ENCODE peak calls at places on chromosomes 5 and 9, in eight cellular contexts. X is breast epithelium; Q is choroid plexus epithelial cell; V is CD4-positive, alpha-beta T cell; J is Caco-2; R is CD14-positive monocyte; O is GM10248; Y is suprapubic skin. W is an unnamed sample.

GRCh38 chr5:163350083-163350482 is 87.3 kb upstream of the CCNG1 start:
- DNase-seq in R (peak; percentile 58), Q (peak; percentile 46), J (no peak), V (no peak), X (no peak), Y (no peak), O (no peak), W (peak; percentile 35)

GRCh38 chr9:92522983-92523970 is 12.5 kb downstream of the ECM2 start:
- DNase-seq in Q (no peak), J (no peak), O (no peak), V (no peak), R (no peak), Y (no peak), X (no peak), W (no peak)

GRCh38 chr9:99647617-99648016 is 174.1 kb upstream of the NR4A3 start:
- DNase-seq in Q (no peak), V (no peak), J (no peak), R (no peak), O (no peak), X (no peak), Y (no peak), W (no peak)

GRCh38 chr9:2576631-2577030 is 45.0 kb upstream of the VLDLR start:
- DNase-seq in X (no peak), Q (peak; percentile 10), Y (no peak), R (no peak), J (no peak), V (no peak), O (no peak), W (peak; percentile 25)

GRCh38 chr5:174794941-174795672 is 70.7 kb downstream of the MSX2 start:
- DNase-seq in O (no peak), Q (peak; percentile 70), R (no peak), J (no peak), Y (no peak), V (no peak), X (no peak), W (no peak)

GRCh38 chr5:7010578-7010977 is 297.3 kb downstream of the TENT4A start:
- DNase-seq in V (no peak), J (no peak), Y (no peak), R (no peak), X (no peak), O (no peak), Q (no peak), W (no peak)

GRCh38 chr9:87714819-87715218 is 11.1 kb upstream of the CTSL start:
- DNase-seq in Y (no peak), J (peak; percentile 45), X (no peak), O (no peak), Q (peak; percentile 95), R (no peak), V (no peak), W (peak; percentile 81)

GRCh38 chr5:36079200-36079761 is 12.6 kb upstream of the UGT3A2 start:
- DNase-seq in V (no peak), Y (no peak), Q (peak; percentile 71), O (peak; percentile 71), X (no peak), R (no peak), J (peak; percentile 68), W (peak; percentile 65)

GRCh38 chr9:85516976-85517637 is 224.6 kb downstream of the AGTPBP1 start:
- DNase-seq in Y (no peak), V (no peak), X (no peak), Q (no peak), R (no peak), J (no peak), O (no peak), W (peak; percentile 81)

GRCh38 chr5:177049285-177049684 is 26.8 kb downstream of the ZNF346 start:
- DNase-seq in Y (no peak), R (no peak), O (no peak), J (no peak), V (no peak), Q (peak; percentile 10), X (no peak), W (peak; percentile 20)

GRCh38 chr5:161846731-161847130 is 1.2 kb upstream of the GABRA1 start:
- DNase-seq in R (no peak), Q (no peak), O (no peak), V (no peak), Y (no peak), J (peak; percentile 32), X (no peak), W (peak; percentile 65)

GRCh38 chr5:150044334-150044681 is 42.0 kb downstream of the CSF1R start:
- DNase-seq in R (no peak), V (no peak), X (no peak), Q (peak; percentile 94), J (no peak), Y (no peak), O (no peak), W (peak; percentile 59)

DNA sequence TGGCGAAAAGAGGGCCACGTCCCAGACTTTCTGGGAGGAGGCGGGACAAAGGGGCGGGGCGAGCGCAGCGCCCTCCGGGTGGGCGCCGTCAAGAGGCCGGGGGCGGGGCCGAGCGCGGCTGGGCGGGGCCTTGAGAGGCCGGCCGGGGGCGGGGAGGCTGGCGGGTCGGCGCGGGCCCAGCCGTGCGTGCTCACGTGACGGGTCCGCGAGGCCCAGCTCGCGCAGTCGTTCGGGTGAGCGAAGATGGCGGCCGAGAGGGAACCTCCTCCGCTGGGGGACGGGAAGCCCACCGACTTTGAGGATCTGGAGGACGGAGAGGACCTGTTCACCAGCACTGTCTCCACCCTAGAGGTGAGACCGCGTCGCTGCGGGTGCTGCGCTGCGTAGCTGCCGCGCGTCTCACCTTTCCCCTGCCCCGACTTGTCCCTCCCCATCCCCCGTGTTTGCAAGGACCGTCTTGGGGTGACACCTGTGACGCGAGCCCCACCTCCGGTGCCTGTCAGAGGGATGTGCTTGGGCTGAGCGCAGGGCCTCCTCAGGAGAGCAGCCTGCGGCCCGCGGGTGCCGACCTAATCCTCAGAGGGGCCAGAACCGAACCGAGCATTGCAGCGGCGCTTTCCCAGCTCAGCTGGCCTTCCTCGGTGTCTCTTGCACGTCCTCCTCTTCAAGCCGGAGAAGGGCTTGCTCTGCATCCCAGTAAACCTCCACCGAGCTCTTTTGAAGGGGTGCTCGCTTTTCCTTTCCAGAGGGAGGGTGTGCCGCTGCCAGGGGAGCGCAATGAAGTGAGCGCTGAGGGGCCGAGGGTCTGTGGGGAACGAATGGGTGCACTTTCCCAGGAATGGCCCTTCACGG is at the start of gene SNX2:
- DNase-seq in X (peak; percentile 93), V (peak; percentile 84), R (peak; percentile 78), O (peak; percentile 92), Q (peak; percentile 90), Y (peak; percentile 93), J (peak; percentile 90), W (peak; percentile 92)
- TF ChIP-seq CTCF in X (no peak), V (peak; percentile 14), R (no peak), O (no peak), Q (peak; percentile 28), Y (no peak), J (peak; percentile 22), W (peak; percentile 32)

DNA sequence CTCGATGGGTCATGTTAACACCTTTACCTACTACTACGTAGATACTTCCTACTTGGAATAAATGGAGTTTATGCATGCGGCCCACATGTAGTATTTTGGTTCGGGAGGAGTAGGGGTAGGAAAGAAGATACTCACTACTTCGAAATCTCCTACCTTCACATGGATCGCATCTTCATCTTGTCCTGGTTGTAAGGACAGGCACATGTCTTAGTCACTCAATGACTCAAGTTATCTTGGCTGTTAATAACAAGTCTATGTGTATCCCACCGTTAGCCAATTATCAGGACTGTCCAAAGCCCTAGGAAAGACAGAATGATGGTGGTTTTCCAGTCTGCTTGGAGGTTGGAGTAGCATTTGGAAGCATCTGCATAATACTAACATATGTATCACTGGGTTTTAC is 24.1 kb downstream of the CMYA5 start:
- DNase-seq in J (no peak), Q (no peak), Y (no peak), V (no peak), X (no peak), O (no peak), R (no peak), W (no peak)
- TF ChIP-seq CTCF in J (no peak), Q (no peak), Y (no peak), V (no peak), X (no peak), O (no peak), R (no peak), W (no peak)

DNA sequence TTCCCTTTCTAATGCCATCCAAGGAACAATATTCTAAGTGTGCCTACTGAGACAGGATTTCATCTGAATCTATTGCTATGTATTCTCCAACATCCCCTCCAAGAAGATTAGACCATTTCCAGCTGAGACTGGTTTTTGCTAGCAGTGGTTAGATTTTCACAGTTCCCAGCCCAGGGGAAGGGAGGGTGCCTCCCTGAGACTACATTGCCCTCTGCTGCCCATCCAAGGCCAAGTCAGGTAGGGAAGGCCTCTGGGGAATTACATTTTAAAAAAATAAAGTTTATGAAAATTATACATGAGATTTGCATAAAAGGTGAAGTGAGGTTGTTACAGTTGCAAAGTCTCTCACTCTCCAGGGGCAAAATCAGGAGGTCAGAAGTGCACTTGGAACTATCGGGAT is 28.0 kb upstream of the SYK start:
- DNase-seq in J (no peak), X (no peak), Q (no peak), Y (no peak), O (no peak), V (no peak), R (no peak), W (peak; percentile 24)
- TF ChIP-seq CTCF in J (peak; percentile 31), X (peak; percentile 20), Q (peak; percentile 23), Y (peak; percentile 10), O (peak; percentile 16), V (no peak), R (peak; percentile 44), W (peak; percentile 32)

GRCh38 chr9:33734911-33735310 is 60.5 kb upstream of the PRSS3 start:
- DNase-seq in R (no peak), V (no peak), Y (no peak), X (no peak), Q (no peak), J (no peak), O (no peak), W (no peak)

GRCh38 chr9:33740075-33740474 is 55.3 kb upstream of the PRSS3 start:
- DNase-seq in V (no peak), O (no peak), X (no peak), Y (no peak), R (no peak), Q (no peak), J (no peak), W (no peak)

GRCh38 chr9:33739407-33739806 is 56.0 kb upstream of the PRSS3 start:
- DNase-seq in O (no peak), R (no peak), J (no peak), Q (no peak), X (no peak), Y (no peak), V (no peak), W (no peak)

GRCh38 chr9:33742051-33742450 is 53.3 kb upstream of the PRSS3 start:
- DNase-seq in Q (no peak), O (no peak), V (no peak), J (no peak), X (no peak), R (no peak), Y (no peak), W (no peak)

DNA sequence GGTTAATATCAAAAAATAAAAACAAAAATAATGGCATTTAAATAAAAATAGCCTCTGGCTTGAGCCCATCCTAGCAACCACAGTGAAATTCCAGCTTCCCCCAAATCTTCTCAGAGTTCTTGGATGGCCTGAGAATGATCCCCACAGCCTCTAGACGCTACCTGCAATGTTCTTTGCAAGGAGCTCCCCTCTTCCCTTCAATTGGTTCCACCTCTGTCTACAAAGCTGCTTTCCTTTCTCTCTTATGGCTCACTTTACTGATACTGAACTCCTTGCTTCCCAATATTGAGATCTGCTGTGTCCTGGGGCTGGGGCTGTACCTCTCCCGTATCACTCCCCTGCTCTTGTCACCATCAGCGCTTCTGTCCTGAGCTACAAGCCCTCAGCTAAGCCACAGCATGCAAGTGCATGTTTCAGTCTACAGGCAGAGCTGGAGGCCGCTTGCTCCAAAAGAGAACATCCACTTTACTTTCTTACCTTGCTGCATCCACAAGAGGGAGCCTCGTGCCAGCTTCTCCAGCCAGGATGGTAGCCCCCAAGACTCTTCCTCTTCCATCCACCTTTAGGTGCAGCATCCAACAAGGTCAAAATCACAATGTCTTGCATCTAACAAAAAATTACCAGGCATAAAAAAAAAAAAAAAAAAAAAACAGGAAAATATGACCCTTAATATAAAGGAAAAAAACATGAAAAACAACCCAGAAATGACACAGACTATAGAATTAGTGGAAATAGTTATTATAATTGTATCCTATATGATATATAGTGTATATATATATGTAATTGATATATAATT is 57.4 kb upstream of the PRSS3 start:
- DNase-seq in V (no peak), J (peak; percentile 68), Y (no peak), R (no peak), Q (peak; percentile 80), X (no peak), O (peak; percentile 41), W (peak; percentile 71)
- TF ChIP-seq CTCF in V (no peak), J (peak; percentile 84), Y (peak; percentile 49), R (peak; percentile 80), Q (peak; percentile 89), X (peak; percentile 31), O (peak; percentile 56), W (peak; percentile 88)